ENCODE peak calls at places on chromosomes 5 and 9, in four cellular contexts. Y is GM12878, I is K562, J is GM12891. A is an unnamed sample.

GRCh38 chr9:13915591-13916301 is 398.2 kb downstream of the NFIB start:
- DNase-seq in Y (no peak), I (no peak), J (no peak), A (no peak)

GRCh38 chr9:73081979-73082657 is 69.5 kb upstream of the ANXA1 start:
- DNase-seq in Y (no peak), I (peak), J (no peak), A (peak)

GRCh38 chr9:89483592-89484474 is 14.1 kb downstream of the SEMA4D start:
- DNase-seq in Y (no peak), I (no peak), J (peak), A (peak)

GRCh38 chr9:116027096-116027495 is 126.5 kb upstream of the PAPPA start:
- DNase-seq in Y (no peak), I (no peak), J (no peak), A (no peak)

GRCh38 chr9:9612270-9612669 is 1000.5 kb downstream of the PTPRD start:
- DNase-seq in Y (peak), I (no peak), J (no peak), A (no peak)

GRCh38 chr9:129869585-129870501 is 34.6 kb downstream of the USP20 start:
- DNase-seq in Y (no peak), I (no peak), J (no peak), A (no peak)

GRCh38 chr5:96031811-96032261 is 70.2 kb upstream of the ELL2 start:
- DNase-seq in Y (no peak), I (no peak), J (no peak), A (no peak)

GRCh38 chr9:132160802-132161742 is 786 bp upstream of the NTNG2 start:
- DNase-seq in Y (no peak), I (no peak), J (no peak), A (no peak)

GRCh38 chr5:77167695-77168111 is 42.8 kb upstream of the PDE8B start:
- DNase-seq in Y (no peak), I (no peak), J (no peak), A (no peak)

GRCh38 chr9:70407081-70407503 is 7.4 kb downstream of the KLF9 start:
- DNase-seq in Y (no peak), I (no peak), J (no peak), A (no peak)

GRCh38 chr9:133527444-133527920 is 2.7 kb upstream of the MYMK start:
- DNase-seq in Y (no peak), I (no peak), J (no peak), A (no peak)
- TF ChIP-seq POLR2AphosphoS5 in Y (no peak), I (no peak), J (no peak), A (no peak)

DNA sequence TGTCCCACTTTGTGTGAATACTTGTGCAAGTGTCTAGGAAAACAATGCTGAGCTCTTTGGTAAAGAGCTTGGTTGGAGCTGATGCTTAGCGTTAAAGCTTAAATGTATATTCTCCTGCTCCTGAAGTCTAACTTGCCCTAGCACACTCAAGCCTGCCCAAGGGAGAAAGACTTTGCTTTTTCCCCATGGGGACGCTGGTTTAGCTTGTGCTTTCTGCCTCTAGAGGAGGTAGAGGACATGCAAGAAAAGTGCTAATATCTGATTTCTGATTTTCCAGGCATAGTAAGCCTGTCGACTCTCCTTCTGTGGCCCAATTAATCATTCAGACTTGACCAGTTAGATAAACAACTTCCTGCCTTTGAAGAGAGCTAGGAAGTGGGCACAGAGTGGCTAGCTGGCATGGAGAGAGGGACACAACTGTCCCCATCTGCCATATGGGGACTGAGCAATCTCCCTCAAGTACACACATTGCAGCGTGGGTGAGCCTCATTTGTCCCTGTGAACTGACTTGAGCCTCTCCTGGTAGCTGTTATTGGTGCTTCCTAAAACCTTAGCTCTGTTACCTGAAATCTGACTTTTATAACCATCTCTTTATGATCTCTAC is 348.4 kb downstream of the BRINP1 start:
- DNase-seq in Y (no peak), I (no peak), J (no peak), A (no peak)
- TF ChIP-seq POLR2A in Y (no peak), I (no peak), J (no peak), A (no peak)

GRCh38 chr9:122029898-122030297 is 63.2 kb downstream of the TTLL11 start:
- DNase-seq in Y (no peak), I (no peak), J (no peak), A (no peak)
- TF ChIP-seq TAF1 in Y (no peak), I (no peak), J (no peak), A (no peak)

GRCh38 chr5:66596791-66597757 is 881 bp downstream of the MAST4 start:
- DNase-seq in Y (no peak), I (no peak), J (peak), A (peak)

GRCh38 chr5:66595877-66596790 is at the start of gene MAST4:
- DNase-seq in Y (no peak), I (peak), J (peak), A (peak)
- TF ChIP-seq POLR2AphosphoS5 in Y (no peak), I (no peak), J (no peak), A (no peak)

GRCh38 chr5:10563940-10564837 is at the start of gene ANKRD33B:
- DNase-seq in Y (no peak), I (peak), J (peak), A (peak)
- TF ChIP-seq POLR2A in Y (peak), I (no peak), J (peak), A (peak)

DNA sequence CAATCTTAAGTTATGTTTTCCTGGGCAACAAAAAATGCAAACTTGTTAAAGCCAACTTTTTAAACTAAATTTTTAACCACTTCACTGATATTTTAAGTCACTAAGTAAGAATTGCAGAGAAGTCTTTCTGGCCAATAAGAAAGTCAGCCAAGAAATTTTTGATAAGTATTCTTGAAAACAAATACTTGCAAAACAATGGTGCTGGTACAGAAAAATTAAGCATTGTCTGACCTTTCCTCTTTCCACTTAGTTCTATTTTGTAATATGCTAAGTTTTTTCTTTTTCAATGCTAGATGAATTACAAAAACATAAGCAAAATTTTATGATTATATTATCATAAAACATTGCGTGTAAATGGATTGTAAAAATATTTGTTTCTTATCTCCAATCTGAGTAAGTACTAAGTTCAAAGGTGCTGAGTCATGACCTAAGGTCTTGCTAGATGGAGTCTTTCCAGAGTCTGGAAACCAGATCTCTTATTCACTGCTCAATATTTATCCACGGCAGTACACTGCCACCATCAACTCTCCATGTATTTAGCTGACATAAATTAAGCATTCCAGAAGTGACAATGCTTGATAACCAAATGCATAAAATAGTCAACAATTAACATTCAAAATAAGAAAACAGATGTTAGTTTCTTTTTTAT is 139.6 kb downstream of the MEF2C start:
- DNase-seq in Y (no peak), I (peak), J (no peak), A (no peak)
- TF ChIP-seq TAF1 in Y (no peak), I (no peak), J (no peak), A (no peak)